ENCODE peak calls at places on chromosomes 1 and 21, in five cellular contexts. G is A549, H is K562, T is GM12878, Q is IMR-90. V is an unnamed sample.

GRCh38 chr1:189939967-189940366 is 537.7 kb downstream of the BRINP3 start:
- DNase-seq in T (no peak), H (no peak), G (no peak), Q (peak), V (no peak)

GRCh38 chr1:235874226-235874625 is 7.5 kb upstream of the LYST start:
- DNase-seq in H (no peak), G (no peak), T (no peak), Q (peak), V (no peak)

GRCh38 chr21:33198346-33199135 is 31.2 kb upstream of the IFNAR2 start:
- DNase-seq in G (no peak), H (no peak), T (no peak), Q (peak), V (no peak)

GRCh38 chr1:79373481-79374132 is 367.1 kb upstream of the ADGRL4 start:
- DNase-seq in Q (no peak), T (no peak), G (no peak), H (no peak), V (no peak)

GRCh38 chr1:84892657-84893618 is at the start of gene LPAR3:
- DNase-seq in Q (no peak), H (no peak), G (no peak), T (no peak), V (peak)

GRCh38 chr1:218480691-218481099 is 135.6 kb downstream of the TGFB2 start:
- DNase-seq in T (no peak), Q (peak), G (no peak), H (no peak), V (no peak)

GRCh38 chr1:8370046-8370881 is 52.4 kb downstream of the SLC45A1 start:
- DNase-seq in G (no peak), T (no peak), H (no peak), Q (peak), V (no peak)

GRCh38 chr1:83995649-83996048 is 3.3 kb downstream of the TTLL7 start:
- DNase-seq in T (no peak), Q (no peak), G (no peak), H (no peak), V (no peak)

GRCh38 chr1:26721669-26722355 is 26.0 kb downstream of the ARID1A start:
- DNase-seq in Q (no peak), H (peak), T (no peak), G (no peak), V (no peak)

DNA sequence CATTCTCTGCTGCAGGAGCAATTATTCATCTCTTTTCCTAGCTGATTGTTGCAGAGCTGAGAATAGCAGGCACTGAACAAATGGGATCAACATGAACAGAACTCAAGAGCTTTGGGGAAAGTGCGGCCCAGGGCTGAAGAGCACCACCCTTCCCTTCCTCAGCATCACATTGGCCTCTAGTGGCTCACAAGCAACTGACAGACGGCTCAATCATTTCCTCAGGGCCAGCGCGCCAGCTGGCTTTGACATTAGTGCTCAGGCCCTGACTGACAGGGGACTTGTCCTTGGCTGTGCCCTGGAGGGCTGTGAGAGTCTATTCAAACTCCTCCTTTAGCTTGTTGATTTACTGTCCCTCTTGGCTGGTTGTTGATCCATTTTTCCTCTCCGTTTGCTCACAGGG is 295.4 kb downstream of the HLX start:
- DNase-seq in G (no peak), Q (no peak), T (no peak), H (no peak), V (no peak)
- TF ChIP-seq RCOR1 in G (no peak), Q (no peak), T (no peak), H (no peak), V (no peak)

GRCh38 chr1:10507111-10507879 is 32.5 kb downstream of the PEX14 start:
- DNase-seq in T (no peak), G (peak), H (peak), Q (peak), V (peak)
- TF ChIP-seq RCOR1 in T (no peak), G (no peak), H (peak), Q (no peak), V (peak)

GRCh38 chr1:174682419-174683008 is 234.8 kb downstream of the GPR52 start:
- DNase-seq in G (no peak), H (no peak), Q (peak), T (no peak), V (no peak)
- TF ChIP-seq RCOR1 in G (no peak), H (no peak), Q (no peak), T (no peak), V (no peak)

GRCh38 chr1:97947751-97948150 is 26.9 kb upstream of the DPYD start:
- DNase-seq in G (no peak), H (no peak), T (no peak), Q (peak), V (no peak)

GRCh38 chr1:97942161-97943123 is 21.6 kb upstream of the DPYD start:
- DNase-seq in H (no peak), G (no peak), Q (no peak), T (no peak), V (no peak)

DNA sequence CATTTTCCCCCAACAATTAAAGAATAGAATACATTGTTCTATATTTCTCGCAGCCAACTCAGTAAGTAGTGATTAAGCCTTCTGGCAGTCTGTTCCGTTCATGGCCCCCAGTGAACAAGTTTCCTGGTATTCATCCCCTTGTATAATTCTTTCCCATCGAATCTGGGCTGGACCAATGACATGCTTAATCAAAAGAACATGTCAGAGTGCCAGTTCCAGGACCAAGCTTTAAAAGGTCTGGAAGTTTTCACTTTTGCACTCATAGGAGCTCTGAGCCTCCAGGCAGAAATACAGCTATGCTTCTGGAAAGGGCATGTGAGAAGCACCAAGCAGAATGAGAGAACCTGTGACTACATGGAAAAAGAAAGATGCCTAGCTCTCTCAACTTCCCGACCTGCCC is 22.5 kb upstream of the DPYD start:
- DNase-seq in Q (peak), G (no peak), T (no peak), H (no peak), V (peak)
- TF ChIP-seq RCOR1 in Q (no peak), G (no peak), T (no peak), H (no peak), V (peak)

DNA sequence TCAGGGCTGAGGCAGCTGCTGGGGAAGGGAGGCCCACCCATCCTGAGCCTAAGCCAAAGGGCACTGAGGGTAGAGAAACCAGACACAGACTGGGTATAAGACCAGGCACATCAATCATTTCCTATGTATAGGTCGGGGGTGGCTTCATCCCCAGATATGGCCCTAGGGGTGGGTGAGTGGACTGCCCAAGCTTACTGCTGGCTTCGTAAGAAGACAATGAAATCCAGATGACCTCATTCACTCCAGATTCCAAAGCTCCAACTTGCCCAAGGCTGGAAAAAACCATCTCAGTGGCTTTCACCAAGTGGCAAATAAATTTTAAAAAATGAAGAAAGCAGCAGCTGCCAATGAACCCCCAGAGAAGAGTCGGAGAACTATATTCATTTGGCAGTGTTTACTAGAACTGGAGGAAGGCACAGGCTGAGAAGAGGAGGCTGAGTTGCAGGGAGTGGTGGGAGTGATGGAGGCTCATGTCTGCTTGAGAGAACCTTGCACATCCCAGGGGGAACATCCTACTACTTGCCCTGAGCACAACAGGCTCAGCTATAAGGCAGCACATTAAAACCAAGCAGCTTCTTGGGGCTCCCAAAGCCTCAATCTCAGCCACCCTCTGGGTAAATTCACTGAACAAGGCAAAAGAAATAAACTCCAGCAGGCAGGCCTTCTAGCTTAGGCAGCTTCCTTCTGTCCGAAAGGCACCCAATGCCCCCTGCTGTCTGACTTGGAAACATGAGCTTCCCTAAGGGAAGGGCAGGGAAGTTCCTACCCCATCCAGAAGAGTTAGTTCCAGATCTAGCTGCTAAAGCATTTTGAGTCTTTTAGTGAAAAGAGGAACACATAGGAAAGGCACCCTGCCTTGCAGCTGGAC is 14.1 kb downstream of the PEA15 start:
- DNase-seq in H (no peak), T (no peak), Q (peak), G (peak), V (peak)
- TF ChIP-seq RCOR1 in H (no peak), T (no peak), Q (no peak), G (no peak), V (peak)

GRCh38 chr1:80462006-80462405 is 1338.7 kb upstream of the ADGRL2 start:
- DNase-seq in Q (no peak), H (no peak), G (no peak), T (no peak), V (no peak)
- TF ChIP-seq RCOR1 in Q (no peak), H (no peak), G (no peak), T (no peak), V (no peak)

V was measured in SK-N-SH.